ENCODE peak calls at places on chromosome 21, in ten cellular contexts. R is brain microvascular endothelial cell, T is cardiac fibroblast, V is lung, W is uterus, I is sigmoid colon, P is GM12865, S is fibroblast of lung, U is transverse colon, M is colonic mucosa. K is an unnamed sample.

GRCh38 chr21:34885636-34886553 is 163.2 kb downstream of the RUNX1 start:
- DNase-seq in U (peak), S (peak), V (no peak), W (no peak), T (no peak), I (no peak), R (no peak), P (no peak), M (peak), K (peak)

GRCh38 chr21:38787461-38788274 is 18.1 kb upstream of the ETS2 start:
- DNase-seq in S (peak), V (no peak), I (no peak), T (peak), P (peak), M (peak), U (peak), R (peak), W (no peak), K (no peak)

GRCh38 chr21:17758703-17759102 is 60.5 kb downstream of the C21orf91 start:
- DNase-seq in W (no peak), U (no peak), S (no peak), P (no peak), R (no peak), M (no peak), V (no peak), I (no peak), T (no peak), K (no peak)

GRCh38 chr21:15725949-15726348 is 3.8 kb upstream of the USP25 start:
- DNase-seq in T (no peak), M (no peak), S (no peak), W (no peak), U (no peak), P (no peak), V (no peak), I (no peak), R (no peak), K (no peak)

GRCh38 chr21:28671549-28672195 is 321.0 kb downstream of the LTN1 start:
- DNase-seq in I (no peak), W (no peak), P (no peak), M (no peak), T (no peak), U (no peak), S (peak), V (no peak), R (no peak), K (no peak)

GRCh38 chr21:33293811-33294216 is 27.6 kb downstream of the IL10RB start:
- DNase-seq in W (no peak), S (no peak), T (no peak), V (no peak), U (no peak), M (no peak), P (no peak), I (no peak), R (no peak), K (no peak)

GRCh38 chr21:38538353-38538752 is 40.1 kb upstream of the ERG start:
- DNase-seq in U (no peak), T (no peak), M (peak), S (no peak), R (no peak), V (no peak), P (no peak), I (no peak), W (no peak), K (no peak)

GRCh38 chr21:17690078-17690494 is 77.4 kb upstream of the BTG3 start:
- DNase-seq in R (no peak), V (no peak), I (no peak), W (no peak), S (no peak), U (no peak), T (no peak), P (no peak), M (no peak), K (no peak)

GRCh38 chr21:36929622-36930021 is 36.8 kb downstream of the HLCS start:
- DNase-seq in T (no peak), U (no peak), I (no peak), S (no peak), P (no peak), W (no peak), M (no peak), R (no peak), V (no peak), K (peak)

GRCh38 chr21:14453339-14453738 is 70.4 kb upstream of the HSPA13 start:
- DNase-seq in U (no peak), V (no peak), P (peak), S (no peak), R (no peak), W (no peak), M (no peak), T (no peak), I (no peak), K (no peak)

GRCh38 chr21:33543505-33544129 is 779 bp downstream of the SON start:
- DNase-seq in W (peak), I (peak), U (peak), V (peak), S (no peak), R (peak), M (peak), T (no peak), P (peak), K (no peak)

GRCh38 chr21:9008636-9009035 is 1512.7 kb upstream of the TPTE start:
- DNase-seq in P (no peak), M (no peak), T (no peak), U (no peak), W (no peak), I (peak), S (no peak), V (no peak), R (no peak), K (no peak)

GRCh38 chr21:31780944-31781343 is 49.0 kb upstream of the SCAF4 start:
- DNase-seq in U (no peak), P (peak), S (no peak), M (no peak), T (no peak), I (no peak), R (no peak), V (no peak), W (no peak), K (no peak)
- TF ChIP-seq CTCF in U (peak), P (no peak), S (no peak), M (no peak), T (no peak), I (no peak), R (no peak), V (no peak), W (no peak), K (no peak)

GRCh38 chr21:26583737-26584136 is 10.7 kb upstream of the CYYR1 start:
- DNase-seq in W (no peak), V (no peak), U (no peak), P (no peak), T (no peak), R (no peak), I (no peak), S (no peak), M (no peak), K (no peak)
- H3K4me3 ChIP-seq in W (no peak), V (no peak), U (no peak), P (no peak), T (no peak), R (no peak), I (no peak), S (no peak), M (no peak), K (no peak)

DNA sequence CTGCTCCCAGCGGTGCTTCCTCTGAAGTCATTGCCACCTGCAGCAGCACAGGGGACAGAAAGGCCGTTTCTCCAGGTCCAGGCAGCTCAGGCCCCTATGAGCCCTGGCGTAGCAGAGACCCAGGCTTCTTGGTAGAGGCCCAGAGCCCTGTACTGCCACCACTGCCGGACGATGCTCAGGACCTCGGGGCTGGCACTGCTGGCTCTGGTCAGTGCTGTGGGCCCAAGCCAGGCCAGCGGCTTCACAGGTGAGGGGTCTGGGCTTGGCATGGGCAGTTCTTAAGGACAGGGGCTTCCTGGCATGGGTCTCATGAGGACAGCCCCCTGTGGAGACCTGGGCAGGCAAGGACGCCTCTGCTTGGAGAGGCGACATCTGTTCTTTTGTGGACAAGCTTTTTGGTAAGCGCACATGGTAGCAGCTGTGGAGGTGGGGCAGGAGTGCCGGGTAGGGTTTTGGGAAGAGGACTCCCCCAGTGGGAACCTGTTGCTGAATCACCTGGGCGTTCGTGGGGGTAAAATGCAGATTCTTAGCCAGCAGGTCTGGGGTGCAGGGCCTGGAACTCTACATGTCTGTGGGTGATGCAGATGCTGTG is at the start of gene UMODL1:
- DNase-seq in V (no peak), P (no peak), W (no peak), T (no peak), U (no peak), I (no peak), R (no peak), S (no peak), M (no peak), K (no peak)
- TF ChIP-seq CTCF in V (no peak), P (no peak), W (no peak), T (no peak), U (no peak), I (no peak), R (no peak), S (no peak), M (no peak), K (no peak)

GRCh38 chr21:41545500-41546359 is 37.8 kb upstream of the TMPRSS2 start:
- DNase-seq in M (no peak), W (no peak), R (no peak), V (no peak), U (no peak), S (no peak), I (no peak), T (no peak), P (peak), K (no peak)
- H3K4me3 ChIP-seq in M (no peak), W (no peak), R (no peak), V (no peak), U (no peak), S (no peak), I (no peak), T (no peak), P (no peak), K (no peak)

GRCh38 chr21:44913425-44914175 is 7.1 kb downstream of the ITGB2 start:
- DNase-seq in V (no peak), U (no peak), R (no peak), M (no peak), W (no peak), I (no peak), T (no peak), S (no peak), P (no peak), K (no peak)
- TF ChIP-seq CTCF in V (no peak), U (no peak), R (no peak), M (no peak), W (no peak), I (no peak), T (no peak), S (no peak), P (no peak), K (no peak)

GRCh38 chr21:21279193-21279901 is 281.1 kb downstream of the NCAM2 start:
- DNase-seq in W (no peak), P (no peak), V (no peak), I (no peak), R (no peak), S (no peak), U (no peak), T (no peak), M (no peak), K (no peak)
- H3K4me3 ChIP-seq in W (no peak), P (no peak), V (no peak), I (no peak), R (no peak), S (no peak), U (no peak), T (no peak), M (no peak), K (no peak)

GRCh38 chr21:24375201-24375600 is 1232.1 kb downstream of the MRPL39 start:
- DNase-seq in V (no peak), I (no peak), R (no peak), M (no peak), P (peak), T (no peak), S (no peak), W (no peak), U (no peak), K (peak)
- TF ChIP-seq CTCF in V (no peak), I (no peak), R (no peak), M (no peak), P (peak), T (no peak), S (no peak), W (no peak), U (no peak), K (no peak)

K was measured in testis.